ENCODE peak calls at places on chromosome 4, in ten cellular contexts. F is stimulated activated CD8-positive, alpha-beta memory T cell treated with anti-CD3 and anti-CD28 coated beads, Interleukin-2, amount 100 ng/mL, for 1 hour; G is CD8-positive, alpha-beta T cell; V is neuronal stem cell; Y is germinal center; R is COR-L47; O is EH; P is anterior cingulate cortex; W is RPMI7951; I is suprapubic skin. S is an unnamed sample.

GRCh38 chr4:53987761-53988171 is 76.6 kb downstream of the CHIC2 start:
- DNase-seq in F (no peak), G (no peak), V (no peak), Y (no peak), R (no peak), O (peak), P (no peak), W (peak), I (no peak), S (peak)

GRCh38 chr4:74297556-74297955 is 10.7 kb upstream of the EPGN start:
- DNase-seq in F (no peak), G (no peak), V (no peak), Y (peak), R (no peak), O (no peak), P (no peak), W (no peak), I (no peak), S (no peak)

GRCh38 chr4:112230879-112231778 is 458 bp upstream of the AP1AR start:
- DNase-seq in F (peak), G (peak), V (peak), Y (peak), R (peak), O (peak), P (peak), W (peak), I (peak), S (peak)

GRCh38 chr4:145299380-145300076 is 119.1 kb upstream of the OTUD4 start:
- DNase-seq in F (peak), G (peak), V (no peak), Y (no peak), R (no peak), O (peak), P (peak), W (peak), I (no peak), S (peak)

GRCh38 chr4:139977838-139978604 is 176.0 kb downstream of the MAML3 start:
- DNase-seq in F (no peak), G (no peak), V (no peak), Y (no peak), R (no peak), O (no peak), P (no peak), W (no peak), I (no peak), S (no peak)

GRCh38 chr4:1010522-1011021 is 854 bp upstream of the FGFRL1 start:
- DNase-seq in F (no peak), G (peak), V (no peak), Y (no peak), R (no peak), O (peak), P (no peak), W (peak), I (no peak), S (peak)

GRCh38 chr4:113978561-113979156 is 788 bp downstream of the ARSJ start:
- DNase-seq in F (no peak), G (no peak), V (no peak), Y (no peak), R (no peak), O (peak), P (no peak), W (no peak), I (no peak), S (peak)

GRCh38 chr4:155961575-155961974 is 7.9 kb upstream of the CTSO start:
- DNase-seq in F (no peak), G (no peak), V (no peak), Y (no peak), R (no peak), O (no peak), P (no peak), W (no peak), I (no peak), S (no peak)

GRCh38 chr4:69239777-69240176 is 25.2 kb upstream of the UGT2B11 start:
- DNase-seq in F (no peak), G (no peak), V (no peak), Y (no peak), R (no peak), O (no peak), P (no peak), W (no peak), I (no peak), S (no peak)

GRCh38 chr4:40662962-40663604 is 33.4 kb upstream of the RBM47 start:
- DNase-seq in F (no peak), G (no peak), V (no peak), Y (no peak), R (peak), O (peak), P (no peak), W (peak), I (no peak), S (peak)